ENCODE peak calls at places on chromosomes 11 and 22, in six cellular contexts. One of them, this sample, is unnamed.

GRCh38 chr22:17924076-17924475 is 100.3 kb downstream of the MICAL3 start:
- DNase-seq in neuronal stem cell: no peak
- DNase-seq in H1: no peak
- DNase-seq in IMR-90: no peak
- DNase-seq in trophoblast cell: no peak
- DNase-seq in mesenchymal stem cell: no peak
- DNase-seq in this sample: no peak

GRCh38 chr11:105071060-105071732 is 26.1 kb upstream of the CARD16 start:
- DNase-seq in neuronal stem cell: no peak
- DNase-seq in H1: no peak
- DNase-seq in IMR-90: no peak
- DNase-seq in mesenchymal stem cell: no peak
- DNase-seq in trophoblast cell: no peak
- DNase-seq in this sample: no peak

GRCh38 chr11:65437436-65438227 is 15.0 kb downstream of the NEAT1 start:
- DNase-seq in trophoblast cell: peak; percentile 14
- DNase-seq in neuronal stem cell: no peak
- DNase-seq in H1: peak; percentile 19
- DNase-seq in IMR-90: peak; percentile 41
- DNase-seq in mesenchymal stem cell: peak; percentile 79
- DNase-seq in this sample: no peak

GRCh38 chr11:35158371-35159081 is 19.6 kb downstream of the CD44 start:
- DNase-seq in neuronal stem cell: no peak
- DNase-seq in mesenchymal stem cell: peak; percentile 78
- DNase-seq in IMR-90: no peak
- DNase-seq in H1: no peak
- DNase-seq in trophoblast cell: no peak
- DNase-seq in this sample: peak; percentile 48

GRCh38 chr11:133808393-133809140 is 36.7 kb downstream of the SPATA19 start:
- DNase-seq in H1: no peak
- DNase-seq in mesenchymal stem cell: no peak
- DNase-seq in trophoblast cell: no peak
- DNase-seq in neuronal stem cell: no peak
- DNase-seq in IMR-90: no peak
- DNase-seq in this sample: peak; percentile 34

GRCh38 chr11:76469141-76469540 is 24.3 kb downstream of the EMSY start:
- DNase-seq in trophoblast cell: no peak
- DNase-seq in neuronal stem cell: no peak
- DNase-seq in mesenchymal stem cell: no peak
- DNase-seq in H1: no peak
- DNase-seq in IMR-90: no peak
- DNase-seq in this sample: peak; percentile 56

GRCh38 chr11:92979176-92979575 is 9.7 kb downstream of the MTNR1B start:
- DNase-seq in H1: no peak
- DNase-seq in IMR-90: peak; percentile 89
- DNase-seq in neuronal stem cell: no peak
- DNase-seq in trophoblast cell: no peak
- DNase-seq in mesenchymal stem cell: peak; percentile 15
- DNase-seq in this sample: no peak

GRCh38 chr11:131033151-131033651 is 116.9 kb upstream of the SNX19 start:
- DNase-seq in mesenchymal stem cell: peak; percentile 92
- DNase-seq in H1: no peak
- DNase-seq in trophoblast cell: peak; percentile 39
- DNase-seq in neuronal stem cell: no peak
- DNase-seq in IMR-90: peak; percentile 99
- DNase-seq in this sample: peak; percentile 94

GRCh38 chr11:121426476-121427454 is 25.3 kb upstream of the SORL1 start:
- DNase-seq in IMR-90: no peak
- DNase-seq in mesenchymal stem cell: no peak
- DNase-seq in H1: peak; percentile 78
- DNase-seq in neuronal stem cell: no peak
- DNase-seq in trophoblast cell: peak; percentile 72
- DNase-seq in this sample: peak; percentile 56

GRCh38 chr11:95720219-95720618 is 69.4 kb downstream of the FAM76B start:
- DNase-seq in trophoblast cell: no peak
- DNase-seq in H1: no peak
- DNase-seq in IMR-90: no peak
- DNase-seq in mesenchymal stem cell: no peak
- DNase-seq in neuronal stem cell: no peak
- DNase-seq in this sample: no peak

GRCh38 chr11:119599864-119600593 is 129.0 kb downstream of the NECTIN1 start:
- DNase-seq in trophoblast cell: no peak
- DNase-seq in neuronal stem cell: no peak
- DNase-seq in H1: no peak
- DNase-seq in IMR-90: peak; percentile 15
- DNase-seq in mesenchymal stem cell: no peak
- DNase-seq in this sample: no peak

GRCh38 chr11:8917157-8917820 is 6.3 kb downstream of the AKIP1 start:
- DNase-seq in IMR-90: peak; percentile 93
- DNase-seq in trophoblast cell: peak; percentile 75
- DNase-seq in neuronal stem cell: peak; percentile 57
- DNase-seq in H1: no peak
- DNase-seq in mesenchymal stem cell: peak; percentile 77
- DNase-seq in this sample: peak; percentile 96

GRCh38 chr22:49930596-49931412 is 12.4 kb downstream of the CRELD2 start:
- DNase-seq in mesenchymal stem cell: peak; percentile 73
- DNase-seq in IMR-90: peak; percentile 66
- DNase-seq in neuronal stem cell: no peak
- DNase-seq in trophoblast cell: peak; percentile 70
- DNase-seq in H1: no peak
- DNase-seq in this sample: peak; percentile 65

GRCh38 chr11:4699697-4700435 is 2.2 kb upstream of the OR51E2 start:
- DNase-seq in H1: no peak
- DNase-seq in IMR-90: no peak
- DNase-seq in neuronal stem cell: no peak
- DNase-seq in mesenchymal stem cell: no peak
- DNase-seq in trophoblast cell: no peak
- DNase-seq in this sample: no peak

GRCh38 chr11:100855466-100856067 is 168.5 kb downstream of the ARHGAP42 start:
- DNase-seq in neuronal stem cell: no peak
- DNase-seq in mesenchymal stem cell: peak; percentile 66
- DNase-seq in trophoblast cell: peak; percentile 70
- DNase-seq in IMR-90: peak; percentile 68
- DNase-seq in H1: no peak
- DNase-seq in this sample: peak; percentile 67

GRCh38 chr22:48632641-48633246 is 1194.9 kb downstream of the BRD1 start:
- DNase-seq in mesenchymal stem cell: no peak
- DNase-seq in trophoblast cell: no peak
- DNase-seq in H1: no peak
- DNase-seq in IMR-90: no peak
- DNase-seq in neuronal stem cell: no peak
- DNase-seq in this sample: peak; percentile 25

GRCh38 chr11:10454902-10455631 is at the start of gene AMPD3:
- DNase-seq in H1: peak; percentile 45
- DNase-seq in neuronal stem cell: no peak
- DNase-seq in mesenchymal stem cell: peak; percentile 99
- DNase-seq in trophoblast cell: peak; percentile 52
- DNase-seq in IMR-90: peak; percentile 99
- DNase-seq in this sample: no peak

GRCh38 chr11:121961228-121961860 is 154.7 kb downstream of the BLID start:
- DNase-seq in mesenchymal stem cell: peak; percentile 15
- DNase-seq in neuronal stem cell: no peak
- DNase-seq in H1: no peak
- DNase-seq in trophoblast cell: no peak
- DNase-seq in IMR-90: peak; percentile 21
- DNase-seq in this sample: no peak

GRCh38 chr11:114162719-114163123 is 103.2 kb downstream of the ZBTB16 start:
- DNase-seq in H1: no peak
- DNase-seq in trophoblast cell: peak; percentile 46
- DNase-seq in mesenchymal stem cell: peak; percentile 99
- DNase-seq in neuronal stem cell: no peak
- DNase-seq in IMR-90: peak; percentile 94
- DNase-seq in this sample: no peak

GRCh38 chr11:67022341-67022933 is 497 bp upstream of the SYT12 start:
- DNase-seq in mesenchymal stem cell: no peak
- DNase-seq in H1: no peak
- DNase-seq in IMR-90: peak; percentile 52
- DNase-seq in trophoblast cell: peak; percentile 34
- DNase-seq in neuronal stem cell: no peak
- DNase-seq in this sample: no peak

GRCh38 chr22:23176645-23177027 is 3.7 kb upstream of the BCR start:
- DNase-seq in mesenchymal stem cell: no peak
- DNase-seq in IMR-90: no peak
- DNase-seq in trophoblast cell: no peak
- DNase-seq in neuronal stem cell: no peak
- DNase-seq in H1: no peak
- DNase-seq in this sample: no peak

GRCh38 chr11:47979378-47980092 is 824 bp upstream of the PTPRJ start:
- DNase-seq in mesenchymal stem cell: peak; percentile 26
- DNase-seq in neuronal stem cell: peak; percentile 18
- DNase-seq in H1: peak; percentile 55
- DNase-seq in IMR-90: no peak
- DNase-seq in trophoblast cell: no peak
- DNase-seq in this sample: peak; percentile 94

GRCh38 chr11:35323076-35323868 is 96.1 kb downstream of the SLC1A2 start:
- DNase-seq in trophoblast cell: peak; percentile 76
- DNase-seq in IMR-90: peak; percentile 35
- DNase-seq in H1: no peak
- DNase-seq in neuronal stem cell: no peak
- DNase-seq in mesenchymal stem cell: no peak
- DNase-seq in this sample: no peak

GRCh38 chr11:35662061-35662648 is 420 bp upstream of the TRIM44 start:
- DNase-seq in mesenchymal stem cell: no peak
- DNase-seq in trophoblast cell: no peak
- DNase-seq in H1: no peak
- DNase-seq in neuronal stem cell: no peak
- DNase-seq in IMR-90: no peak
- DNase-seq in this sample: no peak

GRCh38 chr11:108199446-108200321 is 22.8 kb downstream of the NPAT start:
- DNase-seq in trophoblast cell: peak; percentile 100
- DNase-seq in mesenchymal stem cell: peak; percentile 59
- DNase-seq in neuronal stem cell: no peak
- DNase-seq in H1: no peak
- DNase-seq in IMR-90: peak; percentile 68
- DNase-seq in this sample: peak; percentile 74

GRCh38 chr22:40257979-40258378 is 80.3 kb downstream of the TNRC6B start:
- DNase-seq in trophoblast cell: no peak
- DNase-seq in mesenchymal stem cell: peak; percentile 37
- DNase-seq in neuronal stem cell: no peak
- DNase-seq in IMR-90: peak; percentile 65
- DNase-seq in H1: no peak
- DNase-seq in this sample: no peak

GRCh38 chr22:22043296-22044078 is 60.9 kb upstream of the TOP3B start:
- DNase-seq in neuronal stem cell: no peak
- DNase-seq in H1: no peak
- DNase-seq in mesenchymal stem cell: no peak
- DNase-seq in trophoblast cell: no peak
- DNase-seq in IMR-90: no peak
- DNase-seq in this sample: no peak

GRCh38 chr11:85947431-85948272 is 92.5 kb downstream of the CCDC83 start:
- DNase-seq in H1: no peak
- DNase-seq in trophoblast cell: peak; percentile 55
- DNase-seq in IMR-90: peak; percentile 93
- DNase-seq in neuronal stem cell: no peak
- DNase-seq in mesenchymal stem cell: peak; percentile 89
- DNase-seq in this sample: no peak

GRCh38 chr11:2273311-2273710 is 2.9 kb upstream of the ASCL2 start:
- DNase-seq in trophoblast cell: no peak
- DNase-seq in IMR-90: no peak
- DNase-seq in mesenchymal stem cell: no peak
- DNase-seq in neuronal stem cell: no peak
- DNase-seq in H1: no peak
- DNase-seq in this sample: no peak

GRCh38 chr11:3840870-3841425 is at the start of gene RHOG:
- DNase-seq in mesenchymal stem cell: peak; percentile 92
- DNase-seq in H1: peak; percentile 89
- DNase-seq in IMR-90: peak; percentile 76
- DNase-seq in trophoblast cell: peak; percentile 69
- DNase-seq in neuronal stem cell: peak; percentile 58
- DNase-seq in this sample: peak; percentile 85

GRCh38 chr11:71402878-71403277 is 45.3 kb downstream of the DHCR7 start:
- DNase-seq in H1: no peak
- DNase-seq in trophoblast cell: no peak
- DNase-seq in IMR-90: no peak
- DNase-seq in mesenchymal stem cell: no peak
- DNase-seq in neuronal stem cell: no peak
- DNase-seq in this sample: no peak
- H4K8ac ChIP-seq in H1: no peak overlapping the region
- H4K8ac ChIP-seq in trophoblast cell: no peak overlapping the region
- H4K8ac ChIP-seq in IMR-90: no peak overlapping the region
- H4K8ac ChIP-seq in mesenchymal stem cell: no peak overlapping the region
- H4K8ac ChIP-seq in neuronal stem cell: peak overlapping the region; percentile 78
- H4K8ac ChIP-seq in this sample: no peak overlapping the region

GRCh38 chr11:58577441-58578135 is 1.3 kb upstream of the ZFP91 start:
- DNase-seq in trophoblast cell: peak; percentile 62
- DNase-seq in IMR-90: peak; percentile 97
- DNase-seq in H1: peak; percentile 74
- DNase-seq in neuronal stem cell: no peak
- DNase-seq in mesenchymal stem cell: peak; percentile 99
- DNase-seq in this sample: no peak
- H2BK5ac ChIP-seq in trophoblast cell: peak overlapping the region; percentile 76
- H2BK5ac ChIP-seq in IMR-90: peak overlapping the region; percentile 94
- H2BK5ac ChIP-seq in H1: peak overlapping the region; percentile 89
- H2BK5ac ChIP-seq in neuronal stem cell: no peak overlapping the region
- H2BK5ac ChIP-seq in mesenchymal stem cell: peak overlapping the region; percentile 88
- H2BK5ac ChIP-seq in this sample: peak overlapping the region; percentile 64

GRCh38 chr11:69638941-69639681 is 1.8 kb upstream of the CCND1 start:
- DNase-seq in H1: peak; percentile 95
- DNase-seq in mesenchymal stem cell: peak; percentile 97
- DNase-seq in IMR-90: peak; percentile 97
- DNase-seq in neuronal stem cell: peak; percentile 95
- DNase-seq in trophoblast cell: peak; percentile 87
- DNase-seq in this sample: peak; percentile 99
- H3K4me3 ChIP-seq in H1: peak overlapping the region; percentile 52
- H3K4me3 ChIP-seq in mesenchymal stem cell: peak overlapping the region; percentile 99
- H3K4me3 ChIP-seq in IMR-90: peak overlapping the region; percentile 98
- H3K4me3 ChIP-seq in neuronal stem cell: peak overlapping the region; percentile 65
- H3K4me3 ChIP-seq in trophoblast cell: no peak overlapping the region
- H3K4me3 ChIP-seq in this sample: peak overlapping the region; percentile 45

GRCh38 chr22:19880786-19881569 is 26.3 kb upstream of the GNB1L start:
- DNase-seq in trophoblast cell: peak; percentile 98
- DNase-seq in IMR-90: peak; percentile 94
- DNase-seq in H1: peak; percentile 82
- DNase-seq in neuronal stem cell: peak; percentile 92
- DNase-seq in mesenchymal stem cell: peak; percentile 91
- DNase-seq in this sample: peak; percentile 99

GRCh38 chr22:19879651-19879995 is 24.9 kb upstream of the GNB1L start:
- DNase-seq in mesenchymal stem cell: no peak
- DNase-seq in neuronal stem cell: no peak
- DNase-seq in IMR-90: no peak
- DNase-seq in trophoblast cell: no peak
- DNase-seq in H1: peak; percentile 48
- DNase-seq in this sample: no peak

GRCh38 chr22:19878461-19879247 is 24.0 kb upstream of the GNB1L start:
- DNase-seq in trophoblast cell: no peak
- DNase-seq in mesenchymal stem cell: no peak
- DNase-seq in neuronal stem cell: no peak
- DNase-seq in IMR-90: peak; percentile 26
- DNase-seq in H1: peak; percentile 40
- DNase-seq in this sample: no peak

GRCh38 chr22:19879248-19879575 is 24.5 kb upstream of the GNB1L start:
- DNase-seq in neuronal stem cell: no peak
- DNase-seq in mesenchymal stem cell: no peak
- DNase-seq in IMR-90: no peak
- DNase-seq in H1: peak; percentile 41
- DNase-seq in trophoblast cell: no peak
- DNase-seq in this sample: no peak

GRCh38 chr22:19879996-19880785 is 25.5 kb upstream of the GNB1L start:
- DNase-seq in mesenchymal stem cell: no peak
- DNase-seq in trophoblast cell: no peak
- DNase-seq in H1: peak; percentile 51
- DNase-seq in IMR-90: no peak
- DNase-seq in neuronal stem cell: no peak
- DNase-seq in this sample: no peak
- H4K8ac ChIP-seq in mesenchymal stem cell: peak overlapping the region; percentile 58
- H4K8ac ChIP-seq in trophoblast cell: peak overlapping the region; percentile 56
- H4K8ac ChIP-seq in H1: peak overlapping the region; percentile 86
- H4K8ac ChIP-seq in IMR-90: peak overlapping the region; percentile 93
- H4K8ac ChIP-seq in neuronal stem cell: peak overlapping the region; percentile 92
- H4K8ac ChIP-seq in this sample: no peak overlapping the region

GRCh38 chr22:36829370-36830002 is 12.7 kb upstream of the PVALB start:
- DNase-seq in mesenchymal stem cell: no peak
- DNase-seq in trophoblast cell: no peak
- DNase-seq in H1: no peak
- DNase-seq in neuronal stem cell: no peak
- DNase-seq in IMR-90: no peak
- DNase-seq in this sample: no peak
- H2BK5ac ChIP-seq in mesenchymal stem cell: no peak overlapping the region
- H2BK5ac ChIP-seq in trophoblast cell: no peak overlapping the region
- H2BK5ac ChIP-seq in H1: no peak overlapping the region
- H2BK5ac ChIP-seq in neuronal stem cell: no peak overlapping the region
- H2BK5ac ChIP-seq in IMR-90: no peak overlapping the region
- H2BK5ac ChIP-seq in this sample: no peak overlapping the region